ENCODE peak calls at places on chromosome 7, in ten cellular contexts. Y, R, J, X, S, K, W, I, M and B are unnamed samples. For H3K27me3, the result is how much of the 10 kb centered on the place peaks cover.

GRCh38 chr7:2680256-2680655 is 7.7 kb upstream of the AMZ1 start:
- DNase-seq in Y (no peak), R (no peak), J (no peak), X (no peak), S (no peak), K (no peak), W (no peak), I (no peak), M (no peak), B (no peak)

GRCh38 chr7:81462672-81463071 is 307.2 kb downstream of the HGF start:
- DNase-seq in Y (no peak), R (no peak), J (no peak), X (no peak), S (no peak), K (no peak), W (peak), I (no peak), M (no peak), B (no peak)

GRCh38 chr7:113267885-113268284 is 149.5 kb upstream of the SMIM30 start:
- DNase-seq in Y (no peak), R (no peak), J (no peak), X (no peak), S (no peak), K (no peak), W (peak), I (no peak), M (no peak), B (no peak)

GRCh38 chr7:134315679-134316538 is 821 bp downstream of the SLC35B4 start:
- DNase-seq in Y (no peak), R (no peak), J (no peak), X (no peak), S (no peak), K (no peak), W (peak), I (no peak), M (no peak), B (peak)

GRCh38 chr7:5831196-5831595 is 49.4 kb upstream of the OCM start:
- DNase-seq in Y (no peak), R (no peak), J (no peak), X (no peak), S (no peak), K (peak), W (peak), I (no peak), M (no peak), B (no peak)

GRCh38 chr7:100567045-100567730 is 6.5 kb downstream of the SAP25 start:
- DNase-seq in Y (no peak), R (no peak), J (peak), X (no peak), S (peak), K (no peak), W (no peak), I (no peak), M (no peak), B (no peak)

GRCh38 chr7:69439040-69439439 is 159.2 kb upstream of the AUTS2 start:
- DNase-seq in Y (no peak), R (no peak), J (no peak), X (no peak), S (no peak), K (no peak), W (no peak), I (no peak), M (no peak), B (no peak)

GRCh38 chr7:68306692-68307107 is 1291.6 kb upstream of the AUTS2 start:
- DNase-seq in Y (no peak), R (no peak), J (no peak), X (no peak), S (no peak), K (no peak), W (no peak), I (no peak), M (no peak), B (no peak)

GRCh38 chr7:109890622-109891021 is 1200.3 kb upstream of the LRRN3 start:
- DNase-seq in Y (no peak), R (no peak), J (no peak), X (no peak), S (no peak), K (no peak), W (no peak), I (no peak), M (no peak), B (no peak)

GRCh38 chr7:118590107-118590506 is 365.6 kb downstream of the ANKRD7 start:
- DNase-seq in Y (no peak), R (no peak), J (no peak), X (no peak), S (no peak), K (no peak), W (no peak), I (no peak), M (no peak), B (no peak)

GRCh38 chr7:22612776-22613175 is 112.8 kb upstream of the STEAP1B start:
- DNase-seq in Y (no peak), R (no peak), J (no peak), X (no peak), S (no peak), K (no peak), W (no peak), I (no peak), M (no peak), B (no peak)

GRCh38 chr7:130227883-130228575 is 20.4 kb downstream of the SSMEM1 start:
- DNase-seq in Y (no peak), R (no peak), J (no peak), X (no peak), S (no peak), K (no peak), W (no peak), I (no peak), M (no peak), B (no peak)

GRCh38 chr7:6106140-6106904 is 75.1 kb downstream of the ANKRD61 start:
- DNase-seq in Y (peak), R (no peak), J (no peak), X (no peak), S (peak), K (peak), W (peak), I (no peak), M (no peak), B (peak)

GRCh38 chr7:82740246-82740848 is 296.8 kb upstream of the CACNA2D1 start:
- DNase-seq in Y (peak), R (no peak), J (no peak), X (no peak), S (peak), K (peak), W (peak), I (peak), M (no peak), B (no peak)

GRCh38 chr7:1800876-1801275 is 130.8 kb downstream of the ELFN1 start:
- DNase-seq in Y (no peak), R (no peak), J (no peak), X (no peak), S (no peak), K (no peak), W (peak), I (peak), M (no peak), B (no peak)

GRCh38 chr7:936131-937054 is 18.1 kb downstream of the ADAP1 start:
- DNase-seq in Y (peak), R (peak), J (no peak), X (no peak), S (no peak), K (no peak), W (peak), I (no peak), M (no peak), B (no peak)

GRCh38 chr7:33065981-33066380 is 3.4 kb upstream of the NT5C3A start:
- DNase-seq in Y (no peak), R (no peak), J (no peak), X (no peak), S (no peak), K (no peak), W (no peak), I (no peak), M (no peak), B (no peak)

GRCh38 chr7:131293018-131293417 is 34.7 kb upstream of the MKLN1 start:
- DNase-seq in Y (no peak), R (no peak), J (no peak), X (no peak), S (no peak), K (no peak), W (peak), I (no peak), M (no peak), B (no peak)

GRCh38 chr7:128740996-128741395 is 1.8 kb downstream of the CALU start:
- DNase-seq in Y (no peak), R (no peak), J (no peak), X (no peak), S (peak), K (peak), W (no peak), I (no peak), M (no peak), B (no peak)

GRCh38 chr7:30842542-30843451 is 68.9 kb upstream of the AQP1 start:
- DNase-seq in Y (no peak), R (no peak), J (no peak), X (no peak), S (no peak), K (no peak), W (no peak), I (no peak), M (no peak), B (no peak)

GRCh38 chr7:33639552-33640197 is 265.7 kb upstream of the BMPER start:
- DNase-seq in Y (no peak), R (no peak), J (no peak), X (no peak), S (no peak), K (no peak), W (no peak), I (no peak), M (no peak), B (no peak)

GRCh38 chr7:15016726-15017125 is 114.2 kb upstream of the DGKB start:
- DNase-seq in Y (no peak), R (no peak), J (no peak), X (no peak), S (no peak), K (no peak), W (no peak), I (no peak), M (no peak), B (no peak)

GRCh38 chr7:138603549-138604324 is 97.4 kb downstream of the SVOPL start:
- DNase-seq in Y (no peak), R (no peak), J (no peak), X (no peak), S (no peak), K (no peak), W (no peak), I (no peak), M (no peak), B (no peak)

GRCh38 chr7:19051767-19052375 is 65.6 kb downstream of the TWIST1 start:
- DNase-seq in Y (peak), R (no peak), J (no peak), X (no peak), S (peak), K (peak), W (peak), I (peak), M (no peak), B (peak)

GRCh38 chr7:32266932-32267475 is 196.8 kb upstream of the PDE1C start:
- DNase-seq in Y (no peak), R (no peak), J (no peak), X (no peak), S (no peak), K (no peak), W (no peak), I (no peak), M (no peak), B (no peak)

GRCh38 chr7:140540142-140540777 is 61.0 kb upstream of the MKRN1 start:
- DNase-seq in Y (no peak), R (no peak), J (no peak), X (no peak), S (no peak), K (no peak), W (no peak), I (no peak), M (no peak), B (no peak)

GRCh38 chr7:603152-603941 is 83.7 kb upstream of the PDGFA start:
- DNase-seq in Y (no peak), R (no peak), J (no peak), X (no peak), S (no peak), K (no peak), W (no peak), I (no peak), M (no peak), B (no peak)

GRCh38 chr7:26954929-26955328 is 90.5 kb upstream of the SKAP2 start:
- DNase-seq in Y (no peak), R (no peak), J (no peak), X (no peak), S (no peak), K (no peak), W (no peak), I (no peak), M (no peak), B (no peak)
- H3K27me3 ChIP-seq in Y (under half), R (under half), J (under half), X (under half), S (under half), K (under half), W (under half), I (under half), M (under half), B (under half)

DNA sequence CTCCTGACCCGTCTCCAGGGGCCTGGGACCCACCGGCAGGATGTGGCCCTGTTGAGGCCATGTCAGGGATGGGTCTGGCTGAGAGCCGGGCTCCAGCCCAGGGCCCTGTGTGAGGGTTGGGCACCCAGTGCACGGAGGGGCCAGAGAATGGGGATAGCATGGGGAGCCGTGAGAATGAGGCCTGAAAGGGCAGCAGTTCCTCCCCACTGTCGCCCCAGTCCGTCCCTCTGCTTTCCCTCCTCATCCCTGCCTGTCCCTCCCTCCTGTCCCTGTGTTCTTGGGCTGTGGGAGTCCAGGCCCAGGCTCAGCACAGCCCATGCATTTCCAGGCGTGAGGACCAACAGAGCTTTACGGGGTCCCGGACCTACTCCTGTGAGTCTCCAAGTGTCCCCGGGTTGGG is 9.6 kb downstream of the LAT2 start:
- DNase-seq in Y (no peak), R (no peak), J (no peak), X (no peak), S (no peak), K (no peak), W (no peak), I (no peak), M (no peak), B (no peak)
- TF ChIP-seq POLR2A in Y (no peak), R (peak), J (no peak), X (no peak), S (no peak), K (no peak), W (no peak), I (no peak), M (no peak), B (no peak)

GRCh38 chr7:8442814-8443304 is 9.4 kb downstream of the NXPH1 start:
- DNase-seq in Y (no peak), R (no peak), J (no peak), X (no peak), S (peak), K (peak), W (no peak), I (peak), M (no peak), B (no peak)
- H3K27me3 ChIP-seq in Y (half or more), R (under half), J (under half), X (under half), S (under half), K (under half), W (under half), I (half or more), M (half or more), B (under half)

GRCh38 chr7:156816943-156817572 is 75.9 kb downstream of the LMBR1 start:
- DNase-seq in Y (no peak), R (no peak), J (no peak), X (no peak), S (no peak), K (no peak), W (peak), I (no peak), M (no peak), B (no peak)

GRCh38 chr7:156811706-156812105 is 81.3 kb downstream of the LMBR1 start:
- DNase-seq in Y (no peak), R (no peak), J (no peak), X (no peak), S (no peak), K (no peak), W (no peak), I (no peak), M (no peak), B (no peak)
- TF ChIP-seq POLR2A in Y (no peak), R (no peak), J (no peak), X (no peak), S (no peak), K (no peak), W (no peak), I (no peak), M (no peak), B (no peak)

GRCh38 chr7:108140674-108141073 is 10.5 kb upstream of the LAMB4 start:
- DNase-seq in Y (no peak), R (no peak), J (no peak), X (no peak), S (no peak), K (no peak), W (no peak), I (no peak), M (no peak), B (no peak)
- H3K27me3 ChIP-seq in Y (under half), R (under half), J (under half), X (under half), S (under half), K (under half), W (under half), I (under half), M (under half), B (under half)

DNA sequence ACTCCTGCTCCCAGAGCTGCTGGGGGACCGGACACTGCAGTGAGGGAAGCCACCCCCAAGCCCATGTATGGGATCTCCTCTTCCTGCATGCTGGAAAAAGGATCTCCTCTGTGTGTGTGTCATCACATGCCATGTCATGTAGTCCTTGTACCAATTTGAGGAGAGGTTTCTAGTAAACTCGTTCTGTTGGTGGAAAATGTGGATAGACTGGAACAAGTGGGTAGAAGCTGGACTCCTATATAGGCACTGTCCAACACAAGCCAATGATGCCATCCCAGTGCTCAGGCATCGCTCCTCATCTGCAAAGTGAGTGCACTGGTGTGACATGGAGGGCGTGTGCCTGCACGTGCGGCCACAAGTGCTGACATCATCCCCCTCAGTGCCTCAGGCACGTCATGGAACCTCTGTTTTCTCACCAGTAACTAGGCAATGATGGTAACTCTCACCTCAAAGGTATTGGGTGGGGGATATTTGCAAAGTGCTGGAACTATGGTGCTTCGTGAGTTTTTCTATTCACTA is 19.3 kb downstream of the MYO1G start:
- DNase-seq in Y (no peak), R (no peak), J (no peak), X (no peak), S (no peak), K (no peak), W (peak), I (no peak), M (no peak), B (no peak)
- TF ChIP-seq POLR2A in Y (no peak), R (peak), J (no peak), X (no peak), S (no peak), K (no peak), W (no peak), I (no peak), M (no peak), B (no peak)

GRCh38 chr7:151815419-151815818 is 61.5 kb downstream of the PRKAG2 start:
- DNase-seq in Y (no peak), R (no peak), J (no peak), X (no peak), S (no peak), K (no peak), W (no peak), I (no peak), M (no peak), B (no peak)

GRCh38 chr7:151817981-151818673 is 58.8 kb downstream of the PRKAG2 start:
- DNase-seq in Y (no peak), R (no peak), J (no peak), X (no peak), S (no peak), K (no peak), W (no peak), I (no peak), M (no peak), B (peak)

GRCh38 chr7:151817315-151817690 is 59.6 kb downstream of the PRKAG2 start:
- DNase-seq in Y (no peak), R (no peak), J (no peak), X (no peak), S (no peak), K (no peak), W (no peak), I (no peak), M (no peak), B (no peak)

GRCh38 chr7:151818674-151819519 is 58.0 kb downstream of the PRKAG2 start:
- DNase-seq in Y (no peak), R (no peak), J (peak), X (no peak), S (no peak), K (peak), W (no peak), I (peak), M (no peak), B (no peak)

GRCh38 chr7:151816562-151817314 is 60.2 kb downstream of the PRKAG2 start:
- DNase-seq in Y (no peak), R (no peak), J (no peak), X (no peak), S (no peak), K (no peak), W (no peak), I (no peak), M (no peak), B (peak)
- H3K27me3 ChIP-seq in Y (under half), R (under half), J (under half), X (under half), S (under half), K (under half), W (half or more), I (under half), M (under half), B (under half)

DNA sequence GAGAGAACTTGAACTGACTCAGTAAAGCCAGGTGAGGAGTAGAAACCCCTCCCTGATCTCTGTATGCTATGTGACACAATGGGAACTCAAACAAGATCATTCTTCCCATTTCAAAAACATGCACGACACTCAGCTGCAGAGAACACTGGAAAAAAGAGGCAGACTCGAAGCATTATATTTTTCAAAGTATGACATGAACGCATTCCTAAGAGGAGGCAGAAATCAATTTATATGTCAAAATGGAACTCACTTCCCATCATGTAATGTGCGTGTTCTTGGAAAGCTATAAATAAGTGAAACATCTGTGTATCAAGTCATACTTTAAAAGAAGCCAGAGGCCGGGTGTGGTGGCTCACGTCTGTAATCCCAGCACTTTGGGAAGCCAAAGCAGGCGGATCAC is 142.7 kb downstream of the ICA1 start:
- DNase-seq in Y (no peak), R (no peak), J (no peak), X (no peak), S (no peak), K (no peak), W (no peak), I (no peak), M (no peak), B (no peak)
- TF ChIP-seq POLR2A in Y (no peak), R (no peak), J (no peak), X (no peak), S (no peak), K (no peak), W (no peak), I (no peak), M (no peak), B (no peak)